ENCODE peak calls at places on chromosomes 16 and 17, in nine cellular contexts. One of them, this sample, is unnamed.

GRCh38 chr17:38798614-38799500 is 499 bp downstream of the PIP4K2B start:
- DNase-seq in fibroblast of the aortic adventitia: peak; percentile 42
- DNase-seq in AG09319: no peak
- DNase-seq in SK-N-SH: peak; percentile 78
- DNase-seq in CD4-positive, alpha-beta T cell: peak; percentile 37
- DNase-seq in stomach: peak; percentile 44
- DNase-seq in pancreas: peak; percentile 84
- DNase-seq in mesothelial cell of epicardium: no peak
- DNase-seq in left lung: peak; percentile 84
- DNase-seq in this sample: peak; percentile 22

GRCh38 chr17:75313941-75314550 is 24.8 kb upstream of the SLC25A19 start:
- DNase-seq in pancreas: no peak
- DNase-seq in stomach: no peak
- DNase-seq in mesothelial cell of epicardium: no peak
- DNase-seq in AG09319: no peak
- DNase-seq in CD4-positive, alpha-beta T cell: no peak
- DNase-seq in left lung: no peak
- DNase-seq in fibroblast of the aortic adventitia: peak; percentile 16
- DNase-seq in SK-N-SH: no peak
- DNase-seq in this sample: peak; percentile 23

GRCh38 chr17:42686520-42687137 is 4.3 kb downstream of the CNTNAP1 start:
- DNase-seq in AG09319: no peak
- DNase-seq in mesothelial cell of epicardium: no peak
- DNase-seq in fibroblast of the aortic adventitia: no peak
- DNase-seq in CD4-positive, alpha-beta T cell: no peak
- DNase-seq in pancreas: no peak
- DNase-seq in SK-N-SH: peak; percentile 48
- DNase-seq in stomach: no peak
- DNase-seq in left lung: no peak
- DNase-seq in this sample: no peak

GRCh38 chr17:8345052-8345690 is 5.5 kb downstream of the ODF4 start:
- DNase-seq in mesothelial cell of epicardium: no peak
- DNase-seq in stomach: no peak
- DNase-seq in AG09319: no peak
- DNase-seq in fibroblast of the aortic adventitia: no peak
- DNase-seq in SK-N-SH: no peak
- DNase-seq in pancreas: no peak
- DNase-seq in left lung: no peak
- DNase-seq in CD4-positive, alpha-beta T cell: no peak
- DNase-seq in this sample: no peak

GRCh38 chr16:1331712-1332617 is 1.5 kb upstream of the BAIAP3 start:
- DNase-seq in left lung: no peak
- DNase-seq in stomach: peak; percentile 73
- DNase-seq in SK-N-SH: peak; percentile 73
- DNase-seq in AG09319: peak; percentile 11
- DNase-seq in fibroblast of the aortic adventitia: no peak
- DNase-seq in mesothelial cell of epicardium: no peak
- DNase-seq in CD4-positive, alpha-beta T cell: peak; percentile 32
- DNase-seq in pancreas: peak; percentile 90
- DNase-seq in this sample: no peak

GRCh38 chr17:75721463-75722011 is 278 bp downstream of the ITGB4 start:
- DNase-seq in AG09319: no peak
- DNase-seq in CD4-positive, alpha-beta T cell: no peak
- DNase-seq in left lung: no peak
- DNase-seq in fibroblast of the aortic adventitia: no peak
- DNase-seq in SK-N-SH: peak; percentile 89
- DNase-seq in pancreas: no peak
- DNase-seq in stomach: peak; percentile 57
- DNase-seq in mesothelial cell of epicardium: no peak
- DNase-seq in this sample: no peak

GRCh38 chr16:81936209-81936608 is 75.1 kb downstream of the SDR42E1 start:
- DNase-seq in pancreas: no peak
- DNase-seq in left lung: no peak
- DNase-seq in stomach: no peak
- DNase-seq in AG09319: no peak
- DNase-seq in mesothelial cell of epicardium: no peak
- DNase-seq in SK-N-SH: no peak
- DNase-seq in CD4-positive, alpha-beta T cell: no peak
- DNase-seq in fibroblast of the aortic adventitia: no peak
- DNase-seq in this sample: no peak

GRCh38 chr17:80984749-80985148 is 6.9 kb upstream of the CHMP6 start:
- DNase-seq in stomach: no peak
- DNase-seq in AG09319: peak; percentile 70
- DNase-seq in left lung: no peak
- DNase-seq in fibroblast of the aortic adventitia: peak; percentile 93
- DNase-seq in CD4-positive, alpha-beta T cell: no peak
- DNase-seq in SK-N-SH: no peak
- DNase-seq in mesothelial cell of epicardium: no peak
- DNase-seq in pancreas: no peak
- DNase-seq in this sample: peak; percentile 46

GRCh38 chr16:24689128-24689527 is 40.3 kb upstream of the TNRC6A start:
- DNase-seq in stomach: no peak
- DNase-seq in SK-N-SH: peak; percentile 64
- DNase-seq in AG09319: peak; percentile 24
- DNase-seq in CD4-positive, alpha-beta T cell: no peak
- DNase-seq in pancreas: no peak
- DNase-seq in fibroblast of the aortic adventitia: peak; percentile 41
- DNase-seq in left lung: no peak
- DNase-seq in mesothelial cell of epicardium: no peak
- DNase-seq in this sample: peak; percentile 45

GRCh38 chr16:48617104-48617503 is 7.1 kb upstream of the N4BP1 start:
- DNase-seq in mesothelial cell of epicardium: no peak
- DNase-seq in SK-N-SH: no peak
- DNase-seq in pancreas: no peak
- DNase-seq in fibroblast of the aortic adventitia: no peak
- DNase-seq in AG09319: no peak
- DNase-seq in stomach: no peak
- DNase-seq in CD4-positive, alpha-beta T cell: no peak
- DNase-seq in left lung: no peak
- DNase-seq in this sample: no peak

GRCh38 chr16:88628512-88628974 is 9.8 kb upstream of the IL17C start:
- DNase-seq in AG09319: no peak
- DNase-seq in stomach: no peak
- DNase-seq in CD4-positive, alpha-beta T cell: no peak
- DNase-seq in fibroblast of the aortic adventitia: no peak
- DNase-seq in left lung: no peak
- DNase-seq in pancreas: no peak
- DNase-seq in SK-N-SH: peak; percentile 80
- DNase-seq in mesothelial cell of epicardium: no peak
- DNase-seq in this sample: no peak

GRCh38 chr17:41792835-41793748 is 6.6 kb upstream of the JUP start:
- DNase-seq in left lung: peak; percentile 87
- DNase-seq in CD4-positive, alpha-beta T cell: no peak
- DNase-seq in AG09319: no peak
- DNase-seq in SK-N-SH: peak; percentile 19
- DNase-seq in stomach: peak; percentile 83
- DNase-seq in pancreas: peak; percentile 81
- DNase-seq in fibroblast of the aortic adventitia: peak; percentile 59
- DNase-seq in mesothelial cell of epicardium: no peak
- DNase-seq in this sample: peak; percentile 82

GRCh38 chr17:39009471-39010085 is 42.4 kb upstream of the FBXO47 start:
- DNase-seq in stomach: no peak
- DNase-seq in fibroblast of the aortic adventitia: no peak
- DNase-seq in pancreas: no peak
- DNase-seq in CD4-positive, alpha-beta T cell: no peak
- DNase-seq in AG09319: no peak
- DNase-seq in mesothelial cell of epicardium: no peak
- DNase-seq in left lung: no peak
- DNase-seq in SK-N-SH: no peak
- DNase-seq in this sample: no peak

GRCh38 chr16:75096730-75097129 is 19.9 kb downstream of the LDHD start:
- DNase-seq in mesothelial cell of epicardium: no peak
- DNase-seq in SK-N-SH: peak; percentile 44
- DNase-seq in left lung: peak; percentile 71
- DNase-seq in pancreas: no peak
- DNase-seq in AG09319: no peak
- DNase-seq in fibroblast of the aortic adventitia: peak; percentile 32
- DNase-seq in CD4-positive, alpha-beta T cell: no peak
- DNase-seq in stomach: peak; percentile 80
- DNase-seq in this sample: no peak
- TF ChIP-seq CTCF in mesothelial cell of epicardium: peak; percentile 47
- TF ChIP-seq CTCF in SK-N-SH: peak; percentile 40
- TF ChIP-seq CTCF in left lung: peak; percentile 30
- TF ChIP-seq CTCF in pancreas: peak; percentile 22
- TF ChIP-seq CTCF in AG09319: peak; percentile 14
- TF ChIP-seq CTCF in fibroblast of the aortic adventitia: peak; percentile 45
- TF ChIP-seq CTCF in CD4-positive, alpha-beta T cell: no peak
- TF ChIP-seq CTCF in stomach: no peak
- TF ChIP-seq CTCF in this sample: peak; percentile 17

DNA sequence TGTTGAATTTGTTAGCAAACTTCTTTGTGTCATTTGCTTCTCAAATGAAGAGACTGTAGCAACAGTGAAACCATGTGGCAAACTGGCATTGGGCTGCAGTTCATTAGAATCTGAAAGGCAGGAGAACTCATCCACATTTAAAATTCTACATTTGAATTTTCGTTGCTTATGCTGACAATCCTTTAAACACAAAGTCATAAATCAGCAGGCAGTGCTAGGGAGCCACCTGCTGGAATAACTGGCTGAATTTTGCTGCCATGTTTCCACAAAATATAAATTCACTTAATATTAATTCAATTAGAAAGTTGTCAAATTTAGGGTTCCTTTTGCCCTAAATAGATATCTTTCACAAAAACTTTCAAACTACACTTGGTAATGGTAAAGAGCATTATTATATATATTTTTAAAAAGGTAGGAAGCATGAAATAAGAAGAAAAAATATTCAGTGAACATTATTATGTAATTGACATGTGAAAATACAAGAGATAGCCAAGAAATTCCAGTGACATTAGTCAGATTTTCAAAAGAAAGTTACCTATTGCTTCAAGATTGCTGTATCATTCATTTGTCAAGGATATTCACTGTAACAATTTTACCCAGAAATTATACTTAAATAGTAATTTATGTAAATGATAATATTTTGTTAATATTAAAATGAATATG is 350.1 kb downstream of the KIF2B start:
- DNase-seq in AG09319: no peak
- DNase-seq in stomach: no peak
- DNase-seq in fibroblast of the aortic adventitia: peak; percentile 9
- DNase-seq in mesothelial cell of epicardium: no peak
- DNase-seq in pancreas: no peak
- DNase-seq in left lung: no peak
- DNase-seq in SK-N-SH: no peak
- DNase-seq in CD4-positive, alpha-beta T cell: no peak
- DNase-seq in this sample: peak; percentile 16
- TF ChIP-seq CTCF in AG09319: no peak
- TF ChIP-seq CTCF in stomach: no peak
- TF ChIP-seq CTCF in fibroblast of the aortic adventitia: peak; percentile 14
- TF ChIP-seq CTCF in mesothelial cell of epicardium: no peak
- TF ChIP-seq CTCF in pancreas: peak; percentile 40
- TF ChIP-seq CTCF in left lung: no peak
- TF ChIP-seq CTCF in SK-N-SH: peak; percentile 64
- TF ChIP-seq CTCF in CD4-positive, alpha-beta T cell: no peak
- TF ChIP-seq CTCF in this sample: peak; percentile 77

DNA sequence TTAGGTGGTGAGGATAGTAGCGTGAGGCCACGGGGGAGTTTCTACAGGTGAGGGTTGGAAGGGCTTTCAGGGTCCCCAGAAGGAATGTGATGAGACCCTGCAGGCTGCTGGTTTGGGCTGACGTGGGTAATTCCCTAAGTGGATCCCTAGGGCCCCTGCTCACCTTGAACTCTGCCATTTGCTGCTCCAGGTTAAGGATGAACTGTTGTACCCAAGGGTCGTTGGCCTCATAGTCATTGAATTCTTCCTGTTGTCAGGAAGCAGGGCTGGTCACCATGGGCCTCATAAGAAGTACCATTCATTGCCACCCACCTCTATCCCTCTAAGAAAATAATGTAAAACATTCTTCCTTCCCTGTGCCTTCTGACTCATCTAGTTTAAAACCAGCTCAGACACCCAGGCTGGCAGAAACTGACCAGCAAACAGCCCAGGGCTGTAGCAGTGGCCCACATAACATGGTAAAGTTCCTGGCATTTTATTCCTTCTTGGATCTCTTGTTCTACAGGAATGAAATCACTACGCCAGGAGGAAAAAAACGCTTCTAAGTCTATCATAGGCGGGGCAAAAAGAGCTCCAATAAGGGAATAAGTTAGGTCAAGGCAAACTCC is 27.6 kb downstream of the FCSK start:
- DNase-seq in mesothelial cell of epicardium: no peak
- DNase-seq in AG09319: no peak
- DNase-seq in SK-N-SH: no peak
- DNase-seq in pancreas: no peak
- DNase-seq in left lung: no peak
- DNase-seq in fibroblast of the aortic adventitia: peak; percentile 53
- DNase-seq in stomach: no peak
- DNase-seq in CD4-positive, alpha-beta T cell: no peak
- DNase-seq in this sample: peak; percentile 20
- TF ChIP-seq CTCF in mesothelial cell of epicardium: no peak
- TF ChIP-seq CTCF in AG09319: no peak
- TF ChIP-seq CTCF in SK-N-SH: no peak
- TF ChIP-seq CTCF in pancreas: no peak
- TF ChIP-seq CTCF in left lung: no peak
- TF ChIP-seq CTCF in fibroblast of the aortic adventitia: no peak
- TF ChIP-seq CTCF in stomach: no peak
- TF ChIP-seq CTCF in CD4-positive, alpha-beta T cell: no peak
- TF ChIP-seq CTCF in this sample: no peak

GRCh38 chr17:78442648-78443128 is 64.2 kb downstream of the PGS1 start:
- DNase-seq in SK-N-SH: no peak
- DNase-seq in stomach: peak; percentile 48
- DNase-seq in CD4-positive, alpha-beta T cell: no peak
- DNase-seq in mesothelial cell of epicardium: no peak
- DNase-seq in AG09319: no peak
- DNase-seq in fibroblast of the aortic adventitia: no peak
- DNase-seq in pancreas: peak; percentile 38
- DNase-seq in left lung: peak; percentile 92
- DNase-seq in this sample: no peak
- TF ChIP-seq CTCF in SK-N-SH: no peak
- TF ChIP-seq CTCF in stomach: no peak
- TF ChIP-seq CTCF in CD4-positive, alpha-beta T cell: no peak
- TF ChIP-seq CTCF in mesothelial cell of epicardium: no peak
- TF ChIP-seq CTCF in AG09319: no peak
- TF ChIP-seq CTCF in fibroblast of the aortic adventitia: no peak
- TF ChIP-seq CTCF in pancreas: no peak
- TF ChIP-seq CTCF in left lung: no peak
- TF ChIP-seq CTCF in this sample: no peak

This sample was measured in MCF 10A.